ENCODE peak calls at places on chromosomes 2 and 18, in eight cellular contexts. One of them, this sample, is unnamed.

GRCh38 chr2:165911231-165911630 is 42.3 kb downstream of the TTC21B start:
- DNase-seq in HCT116: no peak
- DNase-seq in HepG2: no peak
- DNase-seq in stomach: no peak
- DNase-seq in A549: no peak
- DNase-seq in uterus: no peak
- DNase-seq in lower leg skin: no peak
- DNase-seq in esophagus squamous epithelium: no peak
- DNase-seq in this sample: no peak

GRCh38 chr2:68287580-68288441 is 31.9 kb downstream of the CNRIP1 start:
- DNase-seq in lower leg skin: no peak
- DNase-seq in HepG2: no peak
- DNase-seq in A549: no peak
- DNase-seq in stomach: no peak
- DNase-seq in HCT116: no peak
- DNase-seq in esophagus squamous epithelium: no peak
- DNase-seq in uterus: peak; percentile 26
- DNase-seq in this sample: peak; percentile 76

GRCh38 chr18:23137788-23138216 is 2.5 kb downstream of the CABLES1 start:
- DNase-seq in HCT116: no peak
- DNase-seq in esophagus squamous epithelium: no peak
- DNase-seq in uterus: no peak
- DNase-seq in A549: no peak
- DNase-seq in lower leg skin: no peak
- DNase-seq in stomach: no peak
- DNase-seq in HepG2: no peak
- DNase-seq in this sample: no peak

GRCh38 chr2:196413821-196414274 is 225.7 kb upstream of the CCDC150 start:
- DNase-seq in lower leg skin: no peak
- DNase-seq in A549: no peak
- DNase-seq in HepG2: no peak
- DNase-seq in uterus: no peak
- DNase-seq in stomach: no peak
- DNase-seq in HCT116: no peak
- DNase-seq in esophagus squamous epithelium: no peak
- DNase-seq in this sample: no peak

GRCh38 chr2:239580199-239580527 is 179.3 kb upstream of the HDAC4 start:
- DNase-seq in esophagus squamous epithelium: no peak
- DNase-seq in A549: no peak
- DNase-seq in HCT116: no peak
- DNase-seq in uterus: no peak
- DNase-seq in HepG2: no peak
- DNase-seq in lower leg skin: no peak
- DNase-seq in stomach: no peak
- DNase-seq in this sample: no peak

GRCh38 chr2:237281900-237282306 is 132.1 kb downstream of the COL6A3 start:
- DNase-seq in HCT116: no peak
- DNase-seq in stomach: no peak
- DNase-seq in A549: no peak
- DNase-seq in esophagus squamous epithelium: no peak
- DNase-seq in uterus: no peak
- DNase-seq in HepG2: no peak
- DNase-seq in lower leg skin: no peak
- DNase-seq in this sample: no peak

GRCh38 chr2:219569041-219569440 is 2.3 kb downstream of the OBSL1 start:
- DNase-seq in esophagus squamous epithelium: no peak
- DNase-seq in uterus: no peak
- DNase-seq in stomach: no peak
- DNase-seq in lower leg skin: no peak
- DNase-seq in HCT116: no peak
- DNase-seq in HepG2: no peak
- DNase-seq in A549: no peak
- DNase-seq in this sample: no peak

GRCh38 chr18:66687635-66688034 is 83.7 kb upstream of the CDH19 start:
- DNase-seq in A549: no peak
- DNase-seq in HepG2: no peak
- DNase-seq in stomach: no peak
- DNase-seq in esophagus squamous epithelium: no peak
- DNase-seq in HCT116: no peak
- DNase-seq in lower leg skin: no peak
- DNase-seq in uterus: no peak
- DNase-seq in this sample: no peak

GRCh38 chr2:150570712-150571111 is 83.2 kb upstream of the RND3 start:
- DNase-seq in A549: peak; percentile 30
- DNase-seq in esophagus squamous epithelium: no peak
- DNase-seq in lower leg skin: no peak
- DNase-seq in uterus: no peak
- DNase-seq in HCT116: no peak
- DNase-seq in HepG2: no peak
- DNase-seq in stomach: no peak
- DNase-seq in this sample: no peak

GRCh38 chr2:96909651-96910050 is 39.8 kb upstream of the SEMA4C start:
- DNase-seq in lower leg skin: no peak
- DNase-seq in HCT116: no peak
- DNase-seq in stomach: no peak
- DNase-seq in HepG2: no peak
- DNase-seq in esophagus squamous epithelium: no peak
- DNase-seq in A549: no peak
- DNase-seq in uterus: no peak
- DNase-seq in this sample: no peak

GRCh38 chr2:57444731-57445414 is 601.7 kb upstream of the VRK2 start:
- DNase-seq in HepG2: no peak
- DNase-seq in stomach: no peak
- DNase-seq in A549: no peak
- DNase-seq in esophagus squamous epithelium: no peak
- DNase-seq in HCT116: no peak
- DNase-seq in lower leg skin: no peak
- DNase-seq in uterus: no peak
- DNase-seq in this sample: no peak

GRCh38 chr18:78403371-78403770 is 576.2 kb upstream of the SALL3 start:
- DNase-seq in lower leg skin: no peak
- DNase-seq in HCT116: no peak
- DNase-seq in esophagus squamous epithelium: no peak
- DNase-seq in HepG2: no peak
- DNase-seq in A549: no peak
- DNase-seq in uterus: no peak
- DNase-seq in stomach: no peak
- DNase-seq in this sample: no peak

GRCh38 chr2:12560618-12561017 is 156.1 kb upstream of the TRIB2 start:
- DNase-seq in lower leg skin: no peak
- DNase-seq in HepG2: no peak
- DNase-seq in esophagus squamous epithelium: no peak
- DNase-seq in uterus: no peak
- DNase-seq in HCT116: no peak
- DNase-seq in stomach: no peak
- DNase-seq in A549: no peak
- DNase-seq in this sample: no peak

GRCh38 chr18:7727381-7728076 is 160.4 kb downstream of the PTPRM start:
- DNase-seq in uterus: no peak
- DNase-seq in HCT116: no peak
- DNase-seq in A549: no peak
- DNase-seq in lower leg skin: no peak
- DNase-seq in HepG2: no peak
- DNase-seq in stomach: no peak
- DNase-seq in esophagus squamous epithelium: no peak
- DNase-seq in this sample: no peak

GRCh38 chr2:46184794-46185583 is 112.2 kb upstream of the EPAS1 start:
- DNase-seq in A549: no peak
- DNase-seq in HepG2: no peak
- DNase-seq in lower leg skin: peak; percentile 77
- DNase-seq in uterus: no peak
- DNase-seq in stomach: no peak
- DNase-seq in HCT116: no peak
- DNase-seq in esophagus squamous epithelium: no peak
- DNase-seq in this sample: peak; percentile 24

GRCh38 chr2:197148401-197148800 is 162.2 kb downstream of the ANKRD44 start:
- DNase-seq in stomach: no peak
- DNase-seq in esophagus squamous epithelium: no peak
- DNase-seq in lower leg skin: no peak
- DNase-seq in A549: no peak
- DNase-seq in uterus: no peak
- DNase-seq in HCT116: no peak
- DNase-seq in HepG2: no peak
- DNase-seq in this sample: no peak

GRCh38 chr2:86370579-86370978 is 33.2 kb upstream of the REEP1 start:
- DNase-seq in lower leg skin: no peak
- DNase-seq in A549: no peak
- DNase-seq in esophagus squamous epithelium: no peak
- DNase-seq in HepG2: no peak
- DNase-seq in stomach: no peak
- DNase-seq in HCT116: no peak
- DNase-seq in uterus: no peak
- DNase-seq in this sample: no peak

GRCh38 chr2:172927381-172928357 is 148.0 kb upstream of the MAP3K20 start:
- DNase-seq in HepG2: no peak
- DNase-seq in uterus: peak; percentile 41
- DNase-seq in stomach: peak; percentile 64
- DNase-seq in HCT116: no peak
- DNase-seq in A549: no peak
- DNase-seq in lower leg skin: no peak
- DNase-seq in esophagus squamous epithelium: no peak
- DNase-seq in this sample: no peak

DNA sequence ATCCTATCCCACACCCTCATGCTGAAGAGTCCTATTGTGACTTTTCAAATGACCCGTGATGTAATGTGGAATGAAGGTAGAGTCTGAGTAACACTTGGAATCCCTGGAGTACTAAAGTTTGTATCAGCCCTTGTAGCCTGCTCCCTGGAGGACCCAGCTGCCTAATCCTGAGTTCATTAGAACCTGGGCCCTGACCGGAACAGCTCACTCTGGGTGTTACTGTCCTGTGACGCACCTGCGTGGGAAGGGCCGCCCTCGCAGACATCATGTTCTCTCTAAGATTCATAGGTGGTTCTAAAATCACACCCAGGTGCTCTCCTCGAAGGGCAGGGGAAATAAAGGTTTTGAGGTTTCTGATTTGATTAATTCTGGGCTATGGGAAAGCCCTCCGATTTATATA is 62.3 kb downstream of the NCK2 start:
- DNase-seq in lower leg skin: no peak
- DNase-seq in stomach: no peak
- DNase-seq in HepG2: no peak
- DNase-seq in uterus: no peak
- DNase-seq in esophagus squamous epithelium: no peak
- DNase-seq in A549: no peak
- DNase-seq in HCT116: no peak
- DNase-seq in this sample: no peak
- TF ChIP-seq POLR2A in lower leg skin: no peak
- TF ChIP-seq POLR2A in stomach: no peak
- TF ChIP-seq POLR2A in HepG2: no peak
- TF ChIP-seq POLR2A in uterus: no peak
- TF ChIP-seq POLR2A in esophagus squamous epithelium: no peak
- TF ChIP-seq POLR2A in A549: no peak
- TF ChIP-seq POLR2A in HCT116: no peak
- TF ChIP-seq POLR2A in this sample: no peak

DNA sequence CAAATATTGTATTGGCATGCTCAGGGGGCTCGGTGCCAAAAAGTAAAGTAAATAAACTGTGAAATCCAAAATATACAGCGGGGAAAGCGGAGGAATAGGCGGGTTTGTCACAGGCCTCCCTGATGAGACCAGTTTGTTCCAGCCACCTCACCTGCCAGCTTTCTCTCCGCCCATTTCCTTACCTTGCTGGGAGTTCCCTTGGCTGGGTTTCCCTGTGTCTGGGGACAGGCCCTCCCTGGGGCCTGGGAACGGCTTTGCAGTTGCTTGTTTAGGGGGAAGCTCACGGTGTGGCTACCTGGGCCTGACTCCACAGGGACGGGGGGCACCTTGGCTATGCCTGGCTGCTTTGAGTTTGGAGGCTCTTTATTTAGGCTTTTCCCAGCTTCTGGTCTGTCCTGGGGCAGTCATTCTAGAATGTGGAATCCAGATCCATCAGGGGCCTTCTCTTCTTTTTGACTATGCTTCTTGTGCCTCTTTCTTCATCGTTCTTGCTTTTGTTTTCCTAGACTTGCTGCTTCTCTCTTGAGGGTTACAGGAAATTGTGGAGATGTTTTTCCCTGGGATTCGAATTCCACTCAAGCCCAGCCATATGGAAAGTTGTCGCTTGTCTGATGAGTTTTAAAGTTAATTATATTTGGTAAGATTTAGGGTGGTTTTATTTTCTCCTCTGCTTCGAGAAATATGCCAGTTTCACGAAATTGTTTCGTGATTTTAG is 2.3 kb downstream of the GLI2 start:
- DNase-seq in HepG2: no peak
- DNase-seq in uterus: no peak
- DNase-seq in esophagus squamous epithelium: no peak
- DNase-seq in lower leg skin: peak; percentile 85
- DNase-seq in A549: no peak
- DNase-seq in stomach: peak; percentile 71
- DNase-seq in HCT116: no peak
- DNase-seq in this sample: no peak
- TF ChIP-seq POLR2A in HepG2: no peak
- TF ChIP-seq POLR2A in uterus: no peak
- TF ChIP-seq POLR2A in esophagus squamous epithelium: no peak
- TF ChIP-seq POLR2A in lower leg skin: no peak
- TF ChIP-seq POLR2A in A549: no peak
- TF ChIP-seq POLR2A in stomach: no peak
- TF ChIP-seq POLR2A in HCT116: no peak
- TF ChIP-seq POLR2A in this sample: no peak

DNA sequence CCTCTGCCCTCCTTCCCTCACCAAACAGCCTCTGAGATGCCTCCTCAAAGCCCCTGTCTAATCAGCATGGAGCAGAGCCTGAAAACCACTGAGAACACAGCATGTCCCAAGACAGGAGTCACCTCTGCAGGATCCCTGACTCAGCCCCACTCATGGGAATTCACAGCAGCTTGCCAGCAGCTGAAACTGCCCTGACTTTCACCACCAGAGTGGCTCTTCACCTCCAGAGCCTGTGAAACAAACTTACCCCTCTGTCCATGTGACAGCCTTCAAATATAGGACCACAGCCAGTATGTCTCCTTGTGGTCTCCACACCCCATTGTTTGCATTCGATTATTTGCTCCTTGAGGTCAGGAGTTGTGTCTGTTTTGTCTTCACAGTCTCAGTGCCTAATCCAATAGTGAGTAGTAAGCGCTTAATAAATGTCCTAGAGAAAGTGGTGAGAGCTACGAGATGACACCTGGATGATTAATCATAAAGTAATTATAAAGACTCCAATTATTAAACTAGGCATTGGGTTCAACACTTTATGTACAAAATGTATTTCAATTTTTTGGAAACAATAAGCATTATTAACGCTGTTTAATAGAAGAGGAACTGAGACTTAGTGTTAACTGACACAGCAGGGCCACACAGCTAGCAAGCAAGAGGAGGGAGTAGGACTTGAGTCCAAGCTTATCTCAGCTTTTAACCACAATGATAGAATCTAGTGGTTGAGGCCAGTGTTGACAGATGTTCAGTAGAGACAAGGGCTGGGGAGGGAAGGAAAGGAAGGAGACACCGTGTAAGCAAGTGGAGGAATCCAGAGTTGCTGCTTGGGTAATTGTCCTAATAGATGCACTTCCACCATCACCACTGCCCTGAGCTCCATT is 358.6 kb upstream of the TNP1 start:
- DNase-seq in A549: no peak
- DNase-seq in stomach: no peak
- DNase-seq in esophagus squamous epithelium: no peak
- DNase-seq in lower leg skin: no peak
- DNase-seq in HCT116: no peak
- DNase-seq in uterus: no peak
- DNase-seq in HepG2: no peak
- DNase-seq in this sample: peak; percentile 89
- TF ChIP-seq POLR2A in A549: no peak
- TF ChIP-seq POLR2A in stomach: no peak
- TF ChIP-seq POLR2A in esophagus squamous epithelium: no peak
- TF ChIP-seq POLR2A in lower leg skin: no peak
- TF ChIP-seq POLR2A in HCT116: no peak
- TF ChIP-seq POLR2A in uterus: no peak
- TF ChIP-seq POLR2A in HepG2: no peak
- TF ChIP-seq POLR2A in this sample: no peak

GRCh38 chr2:241656190-241656741 is 18.8 kb downstream of the ATG4B start:
- DNase-seq in A549: no peak
- DNase-seq in lower leg skin: no peak
- DNase-seq in stomach: no peak
- DNase-seq in uterus: no peak
- DNase-seq in HepG2: no peak
- DNase-seq in esophagus squamous epithelium: no peak
- DNase-seq in HCT116: no peak
- DNase-seq in this sample: no peak
- TF ChIP-seq POLR2A in A549: no peak
- TF ChIP-seq POLR2A in lower leg skin: no peak
- TF ChIP-seq POLR2A in stomach: no peak
- TF ChIP-seq POLR2A in uterus: no peak
- TF ChIP-seq POLR2A in HepG2: no peak
- TF ChIP-seq POLR2A in esophagus squamous epithelium: no peak
- TF ChIP-seq POLR2A in HCT116: no peak
- TF ChIP-seq POLR2A in this sample: no peak

This sample was measured in erythroblast.